ENCODE peak calls at places on chromosomes 6 and 20, in nine cellular contexts. Q is caudate nucleus; S is RCC 7860; X is iPS-NIHi11; E is CD8-positive, alpha-beta memory T cell; W is ACHN; P is fibroblast of lung; D is astrocyte of the cerebellum; F is kidney tubule cell. B is an unnamed sample.

GRCh38 chr6:121482004-121482693 is 46.7 kb downstream of the GJA1 start:
- DNase-seq in Q (no peak), S (peak), X (no peak), E (no peak), W (peak), P (peak), D (peak), F (peak), B (no peak)

GRCh38 chr6:137309078-137309762 is 90.0 kb upstream of the IFNGR1 start:
- DNase-seq in Q (no peak), S (peak), X (peak), E (no peak), W (peak), P (peak), D (peak), F (peak), B (peak)

GRCh38 chr6:159594106-159594749 is 98.8 kb downstream of the SOD2 start:
- DNase-seq in Q (no peak), S (peak), X (no peak), E (no peak), W (no peak), P (peak), D (peak), F (peak), B (no peak)

GRCh38 chr6:132205946-132206345 is 195.3 kb downstream of the MOXD1 start:
- DNase-seq in Q (no peak), S (peak), X (no peak), E (no peak), W (peak), P (peak), D (no peak), F (peak), B (no peak)

GRCh38 chr6:34182751-34183531 is 37.1 kb upstream of the GRM4 start:
- DNase-seq in Q (no peak), S (no peak), X (no peak), E (peak), W (no peak), P (no peak), D (no peak), F (no peak), B (no peak)

GRCh38 chr6:116766506-116767176 is 1.1 kb upstream of the FAM162B start:
- DNase-seq in Q (no peak), S (no peak), X (no peak), E (no peak), W (no peak), P (no peak), D (no peak), F (no peak), B (no peak)

GRCh38 chr6:68651018-68651985 is 16.2 kb downstream of the ADGRB3 start:
- DNase-seq in Q (no peak), S (no peak), X (no peak), E (no peak), W (no peak), P (peak), D (peak), F (no peak), B (no peak)

GRCh38 chr6:7697820-7698623 is 27.9 kb upstream of the BMP6 start:
- DNase-seq in Q (no peak), S (peak), X (no peak), E (no peak), W (peak), P (peak), D (peak), F (peak), B (no peak)

GRCh38 chr6:35757461-35758123 is 18.8 kb upstream of the CLPSL2 start:
- DNase-seq in Q (no peak), S (no peak), X (peak), E (no peak), W (peak), P (peak), D (peak), F (peak), B (peak)

GRCh38 chr6:144586986-144587385 is 301.9 kb downstream of the UTRN start:
- DNase-seq in Q (no peak), S (no peak), X (no peak), E (no peak), W (no peak), P (no peak), D (no peak), F (no peak), B (no peak)

GRCh38 chr6:26157150-26157837 is 70.1 kb downstream of the HFE start:
- DNase-seq in Q (peak), S (peak), X (no peak), E (peak), W (no peak), P (peak), D (no peak), F (no peak), B (peak)

GRCh38 chr6:158812611-158813010 is 6.6 kb downstream of the EZR start:
- DNase-seq in Q (no peak), S (no peak), X (no peak), E (no peak), W (no peak), P (no peak), D (no peak), F (no peak), B (peak)

GRCh38 chr6:33664506-33665057 is 43.5 kb downstream of the ITPR3 start:
- DNase-seq in Q (no peak), S (no peak), X (no peak), E (no peak), W (no peak), P (no peak), D (no peak), F (no peak), B (no peak)

GRCh38 chr20:46979603-46980241 is 85.1 kb downstream of the EYA2 start:
- DNase-seq in Q (no peak), S (no peak), X (no peak), E (no peak), W (no peak), P (no peak), D (no peak), F (no peak), B (no peak)